ENCODE peak calls at places on chromosome 7, in eight cellular contexts. V is ovary, P is kidney, C is Panc1, R is left lung, H is endodermal cell, A is mammary epithelial cell, F is lung. Q is an unnamed sample. For H3K4me1, the result is how much of the 10 kb centered on the place peaks cover.

GRCh38 chr7:93407239-93407638 is 167.3 kb downstream of the CALCR start:
- DNase-seq in F (no peak), P (no peak), A (no peak), H (no peak), R (no peak), V (no peak), C (no peak), Q (no peak)

GRCh38 chr7:84484502-84485079 is 290.0 kb upstream of the SEMA3A start:
- DNase-seq in F (no peak), V (no peak), A (peak), P (no peak), C (peak), R (no peak), H (no peak), Q (no peak)

GRCh38 chr7:34039033-34039432 is 133.7 kb downstream of the BMPER start:
- DNase-seq in C (no peak), R (no peak), A (no peak), V (no peak), H (no peak), P (no peak), F (no peak), Q (no peak)

GRCh38 chr7:158815471-158816128 is 13.7 kb downstream of the ESYT2 start:
- DNase-seq in V (no peak), H (no peak), R (no peak), F (no peak), P (no peak), A (no peak), C (no peak), Q (no peak)

GRCh38 chr7:69177326-69177897 is 420.9 kb upstream of the AUTS2 start:
- DNase-seq in P (no peak), R (no peak), C (no peak), F (no peak), V (peak), A (no peak), H (no peak), Q (no peak)

GRCh38 chr7:33905389-33906032 is at the start of gene BMPER:
- DNase-seq in A (peak), P (peak), H (peak), F (no peak), V (peak), C (no peak), R (peak), Q (peak)

GRCh38 chr7:95180-95862 is 97.0 kb upstream of the FAM20C start:
- DNase-seq in F (no peak), P (no peak), R (no peak), C (no peak), V (no peak), A (peak), H (no peak), Q (no peak)

GRCh38 chr7:105831824-105832535 is 44.4 kb downstream of the ATXN7L1 start:
- DNase-seq in P (no peak), H (no peak), C (no peak), V (no peak), F (no peak), A (no peak), R (no peak), Q (no peak)

GRCh38 chr7:20264623-20265022 is 47.4 kb upstream of the MACC1 start:
- DNase-seq in V (no peak), F (no peak), C (no peak), H (no peak), P (no peak), A (no peak), R (no peak), Q (no peak)

GRCh38 chr7:131372554-131372953 is 44.9 kb downstream of the MKLN1 start:
- DNase-seq in H (no peak), F (no peak), A (no peak), R (no peak), V (no peak), C (no peak), P (no peak), Q (no peak)

GRCh38 chr7:99943641-99944507 is 14.5 kb upstream of the GJC3 start:
- DNase-seq in V (no peak), P (no peak), F (no peak), C (no peak), R (no peak), H (peak), A (no peak), Q (no peak)

GRCh38 chr7:99326408-99326782 is 697 bp downstream of the ARPC1A start:
- DNase-seq in P (no peak), R (no peak), C (no peak), H (no peak), V (no peak), A (no peak), F (no peak), Q (no peak)

GRCh38 chr7:105157278-105157677 is 143.3 kb downstream of the KMT2E start:
- DNase-seq in F (no peak), R (no peak), V (no peak), H (no peak), P (no peak), C (no peak), A (no peak), Q (no peak)

GRCh38 chr7:30927040-30927439 is 15.4 kb downstream of the AQP1 start:
- DNase-seq in F (peak), A (no peak), C (no peak), H (peak), V (peak), P (peak), R (peak), Q (no peak)

GRCh38 chr7:19772323-19772722 is 1.1 kb downstream of the TMEM196 start:
- DNase-seq in C (no peak), F (no peak), P (no peak), A (peak), R (no peak), H (peak), V (no peak), Q (no peak)

GRCh38 chr7:3991771-3992231 is 690.3 kb upstream of the FOXK1 start:
- DNase-seq in F (no peak), R (no peak), P (no peak), C (no peak), A (no peak), V (no peak), H (no peak), Q (peak)

GRCh38 chr7:8214162-8214897 is 47.6 kb downstream of the ICA1 start:
- DNase-seq in R (no peak), H (no peak), P (no peak), A (peak), F (no peak), V (no peak), C (peak), Q (peak)

GRCh38 chr7:151416921-151417320 is 7.1 kb upstream of the WDR86 start:
- DNase-seq in H (no peak), R (no peak), A (no peak), P (no peak), F (no peak), C (no peak), V (peak), Q (peak)

GRCh38 chr7:68770649-68771048 is 827.6 kb upstream of the AUTS2 start:
- DNase-seq in H (no peak), R (no peak), C (no peak), A (no peak), V (no peak), F (no peak), P (peak), Q (peak)

GRCh38 chr7:2409745-2410414 is 6.5 kb downstream of the CHST12 start:
- DNase-seq in C (no peak), R (peak), P (no peak), F (no peak), V (no peak), A (no peak), H (no peak), Q (no peak)

GRCh38 chr7:5012985-5013384 is 32.7 kb upstream of the RBAK start:
- DNase-seq in R (no peak), P (no peak), V (no peak), A (no peak), C (no peak), H (no peak), F (no peak), Q (no peak)

GRCh38 chr7:150668472-150668911 is 17.0 kb upstream of the GIMAP2 start:
- DNase-seq in V (no peak), F (no peak), R (no peak), P (no peak), C (no peak), A (no peak), H (no peak), Q (no peak)

GRCh38 chr7:47404005-47404404 is 177.9 kb downstream of the TNS3 start:
- DNase-seq in C (no peak), P (no peak), R (no peak), A (peak), F (no peak), V (no peak), H (peak), Q (no peak)

GRCh38 chr7:108452707-108453106 is 3.5 kb downstream of the NRCAM start:
- DNase-seq in P (no peak), C (peak), R (no peak), F (no peak), A (peak), V (no peak), H (no peak), Q (no peak)

GRCh38 chr7:90595801-90596683 is at the start of gene CDK14:
- DNase-seq in R (peak), C (no peak), H (peak), V (peak), F (peak), A (peak), P (peak), Q (peak)

GRCh38 chr7:28580626-28581025 is 168.3 kb downstream of the CREB5 start:
- DNase-seq in R (no peak), C (no peak), F (no peak), H (no peak), A (peak), V (no peak), P (no peak), Q (no peak)

DNA sequence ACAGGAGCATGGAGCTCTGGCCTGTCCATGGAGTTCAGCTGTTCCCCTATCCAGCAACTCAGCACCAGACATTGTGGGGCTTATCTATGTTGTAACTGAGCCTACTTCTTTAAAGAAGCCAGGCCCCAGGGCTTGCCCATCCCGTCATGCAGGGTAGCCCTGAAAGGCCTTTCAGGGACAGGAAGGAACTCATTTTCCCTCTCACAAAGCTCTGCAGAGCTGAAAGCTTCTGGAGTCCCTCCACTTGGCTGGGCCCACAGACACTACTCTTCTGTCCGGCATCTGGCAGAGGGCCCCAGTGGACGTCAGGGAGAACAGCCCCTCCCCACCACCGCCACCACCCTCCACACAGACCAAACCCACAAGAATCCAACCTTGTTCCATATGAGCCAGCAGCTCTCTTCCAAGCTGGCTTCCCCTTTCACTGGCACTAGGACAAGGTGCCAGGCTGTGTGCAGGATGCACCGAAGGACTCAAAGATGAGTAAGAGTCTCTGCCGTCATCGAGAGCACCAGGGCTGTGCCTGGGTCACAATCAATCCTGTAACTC is 33.1 kb downstream of the DENND2A start:
- DNase-seq in F (peak), C (no peak), R (no peak), H (no peak), V (peak), A (peak), P (peak), Q (peak)
- H3K4me1 ChIP-seq in F (under half), C (under half), R (under half), H (under half), V (under half), A (under half), P (under half), Q (under half)

GRCh38 chr7:75815381-75816046 is 1.9 kb upstream of the CCL24 start:
- DNase-seq in P (no peak), C (no peak), H (no peak), F (no peak), R (no peak), A (no peak), V (no peak), Q (no peak)
- H3K27ac ChIP-seq in P (no peak), C (no peak), H (no peak), F (no peak), R (no peak), A (no peak), V (no peak), Q (no peak)

GRCh38 chr7:127484954-127485353 is 92.4 kb upstream of the ZNF800 start:
- DNase-seq in A (no peak), V (no peak), P (no peak), F (no peak), C (no peak), H (no peak), R (no peak), Q (no peak)

GRCh38 chr7:127485482-127485881 is 93.0 kb upstream of the ZNF800 start:
- DNase-seq in R (no peak), H (no peak), V (no peak), A (no peak), P (no peak), C (no peak), F (no peak), Q (no peak)

GRCh38 chr7:127487381-127487780 is 94.9 kb upstream of the ZNF800 start:
- DNase-seq in F (no peak), H (no peak), R (no peak), C (no peak), P (no peak), V (no peak), A (no peak), Q (no peak)

DNA sequence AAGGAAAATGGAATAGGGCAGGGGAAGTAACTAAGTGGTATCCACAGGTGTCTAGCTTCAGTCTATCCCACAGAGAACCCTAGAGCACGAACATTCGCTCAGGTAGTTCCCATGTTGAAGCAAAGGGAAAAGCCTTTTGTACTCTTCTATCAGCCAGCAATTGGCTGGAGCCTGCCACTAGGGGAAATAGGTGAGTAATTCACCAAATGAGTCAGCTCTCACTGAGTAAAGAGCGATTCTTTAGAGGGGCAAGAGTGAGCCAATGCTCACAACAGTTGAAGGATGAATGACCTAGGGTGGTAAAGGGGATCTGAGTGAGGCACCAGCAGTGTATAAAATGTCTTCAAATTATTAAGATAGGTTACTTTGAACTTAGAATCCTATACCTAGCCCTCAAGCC is 94.1 kb upstream of the ZNF800 start:
- DNase-seq in A (peak), H (peak), P (no peak), R (no peak), F (no peak), V (no peak), C (no peak), Q (no peak)
- TF ChIP-seq CTCF in A (peak), H (peak), P (no peak), R (no peak), F (no peak), V (no peak), C (no peak), Q (no peak)

GRCh38 chr7:22399091-22399490 is 42.1 kb upstream of the RAPGEF5 start:
- DNase-seq in F (no peak), V (no peak), P (no peak), A (no peak), R (no peak), C (no peak), H (no peak), Q (no peak)
- H3K4me1 ChIP-seq in F (under half), V (under half), P (under half), A (under half), R (under half), C (under half), H (under half), Q (under half)

GRCh38 chr7:123120286-123120685 is 79.5 kb downstream of the SLC13A1 start:
- DNase-seq in A (peak), H (no peak), P (no peak), R (no peak), V (no peak), C (no peak), F (no peak), Q (no peak)

GRCh38 chr7:123112833-123113232 is 86.9 kb downstream of the SLC13A1 start:
- DNase-seq in F (no peak), H (no peak), V (no peak), A (no peak), C (no peak), R (no peak), P (no peak), Q (no peak)

GRCh38 chr7:123115331-123115730 is 84.4 kb downstream of the SLC13A1 start:
- DNase-seq in P (no peak), C (no peak), H (no peak), A (no peak), R (no peak), F (no peak), V (no peak), Q (no peak)

DNA sequence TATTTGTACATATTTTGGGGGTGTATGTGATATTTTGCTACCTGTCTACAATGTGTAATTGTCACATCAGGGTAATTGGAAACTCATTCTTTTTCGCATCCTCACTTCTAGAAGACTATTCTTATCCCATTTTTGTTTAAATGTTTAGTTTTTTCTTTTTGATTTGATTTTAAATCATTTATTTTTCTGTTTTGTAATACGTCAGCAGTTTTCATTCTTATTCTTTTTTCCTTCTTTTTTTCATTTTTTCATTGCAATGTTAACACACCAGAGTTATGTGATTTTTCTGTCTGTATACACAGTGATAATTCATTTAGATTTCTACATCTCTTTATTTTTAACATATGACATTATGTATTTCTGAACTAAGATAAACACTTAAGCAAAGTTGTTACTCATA is 85.5 kb downstream of the SLC13A1 start:
- DNase-seq in V (no peak), P (no peak), F (no peak), H (no peak), A (no peak), C (no peak), R (no peak), Q (no peak)
- H3K27ac ChIP-seq in V (no peak), P (no peak), F (no peak), H (no peak), A (no peak), C (no peak), R (no peak), Q (no peak)

GRCh38 chr7:76166404-76167255 is 35.1 kb upstream of the SRRM3 start:
- DNase-seq in C (peak), A (peak), V (peak), H (peak), P (peak), R (peak), F (peak), Q (peak)
- TF ChIP-seq CTCF in C (no peak), A (no peak), V (no peak), H (peak), P (peak), R (no peak), F (no peak), Q (no peak)

Q was measured in thyroid gland.